ENCODE peak calls at places on chromosomes 7 and 10, in five cellular contexts. One of them, this sample, is unnamed. For H3K36me3, the result is how much of the 10 kb centered on the place peaks cover.

GRCh38 chr7:79716329-79716728 is 262.9 kb upstream of the MAGI2 start:
- DNase-seq in fibroblast of lung: no peak
- DNase-seq in hepatocyte: no peak
- DNase-seq in cardiac muscle cell: no peak
- DNase-seq in endodermal cell: no peak
- DNase-seq in this sample: no peak

GRCh38 chr10:79982486-79982800 is 33.5 kb upstream of the SFTPD start:
- DNase-seq in fibroblast of lung: peak
- DNase-seq in hepatocyte: no peak
- DNase-seq in cardiac muscle cell: no peak
- DNase-seq in endodermal cell: no peak
- DNase-seq in this sample: no peak

GRCh38 chr7:17462059-17462695 is 163.7 kb downstream of the AHR start:
- DNase-seq in fibroblast of lung: peak
- DNase-seq in hepatocyte: no peak
- DNase-seq in cardiac muscle cell: no peak
- DNase-seq in endodermal cell: no peak
- DNase-seq in this sample: no peak

GRCh38 chr10:77240042-77240619 is 397.5 kb downstream of the KCNMA1 start:
- DNase-seq in fibroblast of lung: no peak
- DNase-seq in hepatocyte: peak
- DNase-seq in cardiac muscle cell: no peak
- DNase-seq in endodermal cell: no peak
- DNase-seq in this sample: no peak

GRCh38 chr10:124279298-124279697 is 139.4 kb downstream of the OAT start:
- DNase-seq in fibroblast of lung: no peak
- DNase-seq in hepatocyte: no peak
- DNase-seq in cardiac muscle cell: no peak
- DNase-seq in endodermal cell: no peak
- DNase-seq in this sample: no peak

GRCh38 chr7:6106140-6106904 is 75.1 kb downstream of the ANKRD61 start:
- DNase-seq in fibroblast of lung: peak
- DNase-seq in hepatocyte: no peak
- DNase-seq in cardiac muscle cell: peak
- DNase-seq in endodermal cell: no peak
- DNase-seq in this sample: no peak

GRCh38 chr10:47384148-47384921 is at the start of gene ZNF488:
- DNase-seq in fibroblast of lung: peak
- DNase-seq in hepatocyte: peak
- DNase-seq in cardiac muscle cell: peak
- DNase-seq in endodermal cell: peak
- DNase-seq in this sample: no peak

GRCh38 chr10:32174349-32174893 is 118.2 kb upstream of the KIF5B start:
- DNase-seq in fibroblast of lung: no peak
- DNase-seq in hepatocyte: no peak
- DNase-seq in cardiac muscle cell: no peak
- DNase-seq in endodermal cell: no peak
- DNase-seq in this sample: no peak

GRCh38 chr10:49001861-49002675 is 62.4 kb upstream of the LRRC18 start:
- DNase-seq in fibroblast of lung: no peak
- DNase-seq in hepatocyte: no peak
- DNase-seq in cardiac muscle cell: peak
- DNase-seq in endodermal cell: no peak
- DNase-seq in this sample: no peak

GRCh38 chr10:113099431-113100298 is 149.6 kb downstream of the TCF7L2 start:
- DNase-seq in fibroblast of lung: peak
- DNase-seq in hepatocyte: peak
- DNase-seq in cardiac muscle cell: peak
- DNase-seq in endodermal cell: peak
- DNase-seq in this sample: no peak

GRCh38 chr10:36446873-36447272 is 678.5 kb upstream of the ANKRD30A start:
- DNase-seq in fibroblast of lung: no peak
- DNase-seq in hepatocyte: peak
- DNase-seq in cardiac muscle cell: peak
- DNase-seq in endodermal cell: no peak
- DNase-seq in this sample: no peak

GRCh38 chr7:151877911-151878835 is 1.3 kb upstream of the PRKAG2 start:
- DNase-seq in fibroblast of lung: no peak
- DNase-seq in hepatocyte: no peak
- DNase-seq in cardiac muscle cell: no peak
- DNase-seq in endodermal cell: no peak
- DNase-seq in this sample: no peak

GRCh38 chr7:108459922-108460551 is 3.8 kb upstream of the NRCAM start:
- DNase-seq in fibroblast of lung: peak
- DNase-seq in hepatocyte: peak
- DNase-seq in cardiac muscle cell: peak
- DNase-seq in endodermal cell: no peak
- DNase-seq in this sample: no peak

GRCh38 chr10:123614888-123615287 is 51.3 kb upstream of the GPR26 start:
- DNase-seq in fibroblast of lung: peak
- DNase-seq in hepatocyte: peak
- DNase-seq in cardiac muscle cell: peak
- DNase-seq in endodermal cell: peak
- DNase-seq in this sample: no peak

GRCh38 chr7:38224392-38224791 is 46.3 kb downstream of the STARD3NL start:
- DNase-seq in fibroblast of lung: no peak
- DNase-seq in hepatocyte: no peak
- DNase-seq in cardiac muscle cell: no peak
- DNase-seq in endodermal cell: no peak
- DNase-seq in this sample: no peak

GRCh38 chr10:124007102-124007772 is 86.2 kb downstream of the CHST15 start:
- DNase-seq in fibroblast of lung: no peak
- DNase-seq in hepatocyte: no peak
- DNase-seq in cardiac muscle cell: no peak
- DNase-seq in endodermal cell: peak
- DNase-seq in this sample: no peak

GRCh38 chr7:54419209-54419608 is 123.0 kb upstream of the VSTM2A start:
- DNase-seq in fibroblast of lung: no peak
- DNase-seq in hepatocyte: no peak
- DNase-seq in cardiac muscle cell: no peak
- DNase-seq in endodermal cell: peak
- DNase-seq in this sample: no peak

GRCh38 chr7:129188372-129188891 is at the start of gene SMO:
- DNase-seq in fibroblast of lung: peak
- DNase-seq in hepatocyte: peak
- DNase-seq in cardiac muscle cell: peak
- DNase-seq in endodermal cell: peak
- DNase-seq in this sample: no peak

GRCh38 chr10:100006241-100006886 is 3.4 kb downstream of the DNMBP start:
- DNase-seq in fibroblast of lung: peak
- DNase-seq in hepatocyte: peak
- DNase-seq in cardiac muscle cell: peak
- DNase-seq in endodermal cell: no peak
- DNase-seq in this sample: peak

GRCh38 chr10:125023862-125024495 is 82.1 kb downstream of the ZRANB1 start:
- DNase-seq in fibroblast of lung: no peak
- DNase-seq in hepatocyte: no peak
- DNase-seq in cardiac muscle cell: no peak
- DNase-seq in endodermal cell: no peak
- DNase-seq in this sample: no peak

GRCh38 chr10:116110736-116111135 is 162.3 kb downstream of the GFRA1 start:
- DNase-seq in fibroblast of lung: no peak
- DNase-seq in hepatocyte: no peak
- DNase-seq in cardiac muscle cell: no peak
- DNase-seq in endodermal cell: no peak
- DNase-seq in this sample: no peak

GRCh38 chr7:106515321-106515720 is 145.6 kb downstream of the CCDC71L start:
- DNase-seq in fibroblast of lung: no peak
- DNase-seq in hepatocyte: no peak
- DNase-seq in cardiac muscle cell: peak
- DNase-seq in endodermal cell: no peak
- DNase-seq in this sample: no peak

GRCh38 chr10:124008187-124008970 is 85.0 kb downstream of the CHST15 start:
- DNase-seq in fibroblast of lung: no peak
- DNase-seq in hepatocyte: no peak
- DNase-seq in cardiac muscle cell: no peak
- DNase-seq in endodermal cell: no peak
- DNase-seq in this sample: no peak

GRCh38 chr7:2049782-2050510 is 182.8 kb downstream of the MAD1L1 start:
- DNase-seq in fibroblast of lung: peak
- DNase-seq in hepatocyte: no peak
- DNase-seq in cardiac muscle cell: no peak
- DNase-seq in endodermal cell: no peak
- DNase-seq in this sample: no peak

GRCh38 chr10:130222381-130222780 is 86.2 kb downstream of the GLRX3 start:
- DNase-seq in fibroblast of lung: no peak
- DNase-seq in hepatocyte: no peak
- DNase-seq in cardiac muscle cell: no peak
- DNase-seq in endodermal cell: peak
- DNase-seq in this sample: no peak

GRCh38 chr7:89049043-89049442 is 253.5 kb upstream of the TEX47 start:
- DNase-seq in fibroblast of lung: no peak
- DNase-seq in hepatocyte: no peak
- DNase-seq in cardiac muscle cell: no peak
- DNase-seq in endodermal cell: no peak
- DNase-seq in this sample: no peak

GRCh38 chr10:80952436-80952835 is 414.7 kb downstream of the SH2D4B start:
- DNase-seq in fibroblast of lung: no peak
- DNase-seq in hepatocyte: no peak
- DNase-seq in cardiac muscle cell: no peak
- DNase-seq in endodermal cell: no peak
- DNase-seq in this sample: no peak

GRCh38 chr10:91800192-91800591 is 2.0 kb downstream of the TNKS2 start:
- DNase-seq in fibroblast of lung: no peak
- DNase-seq in hepatocyte: no peak
- DNase-seq in cardiac muscle cell: no peak
- DNase-seq in endodermal cell: no peak
- DNase-seq in this sample: no peak

GRCh38 chr10:91805110-91805825 is 7.0 kb downstream of the TNKS2 start:
- DNase-seq in fibroblast of lung: peak
- DNase-seq in hepatocyte: no peak
- DNase-seq in cardiac muscle cell: no peak
- DNase-seq in endodermal cell: no peak
- DNase-seq in this sample: no peak

GRCh38 chr10:91800756-91801155 is 2.5 kb downstream of the TNKS2 start:
- DNase-seq in fibroblast of lung: no peak
- DNase-seq in hepatocyte: no peak
- DNase-seq in cardiac muscle cell: no peak
- DNase-seq in endodermal cell: no peak
- DNase-seq in this sample: no peak

GRCh38 chr10:91804126-91804510 is 5.9 kb downstream of the TNKS2 start:
- DNase-seq in fibroblast of lung: no peak
- DNase-seq in hepatocyte: no peak
- DNase-seq in cardiac muscle cell: no peak
- DNase-seq in endodermal cell: no peak
- DNase-seq in this sample: no peak

GRCh38 chr10:91803386-91804125 is 5.3 kb downstream of the TNKS2 start:
- DNase-seq in fibroblast of lung: no peak
- DNase-seq in hepatocyte: no peak
- DNase-seq in cardiac muscle cell: no peak
- DNase-seq in endodermal cell: no peak
- DNase-seq in this sample: no peak
- H3K36me3 ChIP-seq in fibroblast of lung: under half
- H3K36me3 ChIP-seq in hepatocyte: under half
- H3K36me3 ChIP-seq in cardiac muscle cell: under half
- H3K36me3 ChIP-seq in endodermal cell: half or more
- H3K36me3 ChIP-seq in this sample: under half

GRCh38 chr7:45215611-45216062 is 58.0 kb downstream of the RAMP3 start:
- DNase-seq in fibroblast of lung: no peak
- DNase-seq in hepatocyte: no peak
- DNase-seq in cardiac muscle cell: no peak
- DNase-seq in endodermal cell: peak
- DNase-seq in this sample: no peak

GRCh38 chr7:45219130-45219529 is 61.5 kb downstream of the RAMP3 start:
- DNase-seq in fibroblast of lung: no peak
- DNase-seq in hepatocyte: no peak
- DNase-seq in cardiac muscle cell: no peak
- DNase-seq in endodermal cell: peak
- DNase-seq in this sample: no peak

GRCh38 chr7:45216181-45216580 is 58.6 kb downstream of the RAMP3 start:
- DNase-seq in fibroblast of lung: no peak
- DNase-seq in hepatocyte: no peak
- DNase-seq in cardiac muscle cell: no peak
- DNase-seq in endodermal cell: peak
- DNase-seq in this sample: no peak

GRCh38 chr7:45216622-45217165 is 59.1 kb downstream of the RAMP3 start:
- DNase-seq in fibroblast of lung: no peak
- DNase-seq in hepatocyte: no peak
- DNase-seq in cardiac muscle cell: no peak
- DNase-seq in endodermal cell: no peak
- DNase-seq in this sample: no peak

GRCh38 chr7:45217358-45217757 is 59.8 kb downstream of the RAMP3 start:
- DNase-seq in fibroblast of lung: no peak
- DNase-seq in hepatocyte: peak
- DNase-seq in cardiac muscle cell: peak
- DNase-seq in endodermal cell: peak
- DNase-seq in this sample: no peak
- TF ChIP-seq CTCF in fibroblast of lung: peak
- TF ChIP-seq CTCF in hepatocyte: peak
- TF ChIP-seq CTCF in cardiac muscle cell: peak
- TF ChIP-seq CTCF in endodermal cell: peak
- TF ChIP-seq CTCF in this sample: peak

DNA sequence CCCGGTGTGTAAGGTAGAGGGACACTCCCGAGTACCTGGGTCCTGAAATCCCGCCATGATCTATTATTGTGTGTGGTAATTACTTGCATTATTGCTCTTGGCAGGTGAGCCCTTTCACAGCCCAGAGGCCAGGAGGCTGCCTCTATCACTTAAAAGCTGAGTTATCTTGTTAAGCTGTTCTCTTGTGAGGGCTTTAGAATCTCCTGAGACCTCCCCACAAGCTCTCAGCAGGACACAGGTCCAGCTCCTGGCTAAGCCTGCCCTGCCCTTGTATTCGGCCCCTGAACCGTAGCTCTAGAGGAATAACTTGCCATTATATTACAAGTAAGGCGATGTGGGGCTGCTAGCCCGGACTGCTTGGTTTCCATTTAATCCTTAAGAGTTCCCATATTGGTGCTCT is 13.9 kb downstream of the SND1 start:
- DNase-seq in fibroblast of lung: no peak
- DNase-seq in hepatocyte: no peak
- DNase-seq in cardiac muscle cell: no peak
- DNase-seq in endodermal cell: peak
- DNase-seq in this sample: no peak
- H3K4me3 ChIP-seq in fibroblast of lung: no peak
- H3K4me3 ChIP-seq in hepatocyte: no peak
- H3K4me3 ChIP-seq in cardiac muscle cell: no peak
- H3K4me3 ChIP-seq in endodermal cell: peak
- H3K4me3 ChIP-seq in this sample: no peak

GRCh38 chr10:119423911-119424590 is 118.5 kb downstream of the RGS10 start:
- DNase-seq in fibroblast of lung: no peak
- DNase-seq in hepatocyte: no peak
- DNase-seq in cardiac muscle cell: no peak
- DNase-seq in endodermal cell: no peak
- DNase-seq in this sample: no peak

GRCh38 chr10:119425881-119426170 is 116.7 kb downstream of the RGS10 start:
- DNase-seq in fibroblast of lung: no peak
- DNase-seq in hepatocyte: no peak
- DNase-seq in cardiac muscle cell: no peak
- DNase-seq in endodermal cell: no peak
- DNase-seq in this sample: no peak

GRCh38 chr10:119423510-119423874 is 119.0 kb downstream of the RGS10 start:
- DNase-seq in fibroblast of lung: no peak
- DNase-seq in hepatocyte: no peak
- DNase-seq in cardiac muscle cell: no peak
- DNase-seq in endodermal cell: peak
- DNase-seq in this sample: no peak

GRCh38 chr10:119425102-119425880 is 117.2 kb downstream of the RGS10 start:
- DNase-seq in fibroblast of lung: no peak
- DNase-seq in hepatocyte: no peak
- DNase-seq in cardiac muscle cell: no peak
- DNase-seq in endodermal cell: peak
- DNase-seq in this sample: no peak

GRCh38 chr10:119424591-119424975 is 117.9 kb downstream of the RGS10 start:
- DNase-seq in fibroblast of lung: no peak
- DNase-seq in hepatocyte: no peak
- DNase-seq in cardiac muscle cell: no peak
- DNase-seq in endodermal cell: no peak
- DNase-seq in this sample: no peak
- H3K36me3 ChIP-seq in fibroblast of lung: under half
- H3K36me3 ChIP-seq in hepatocyte: under half
- H3K36me3 ChIP-seq in cardiac muscle cell: under half
- H3K36me3 ChIP-seq in endodermal cell: under half
- H3K36me3 ChIP-seq in this sample: under half